ENCODE peak calls at places on chromosomes 6 and 20, in four cellular contexts. W, Y, G and S are unnamed samples.

GRCh38 chr20:37940161-37940560 is 37.2 kb downstream of the VSTM2L start:
- DNase-seq in W (no peak), Y (no peak), G (no peak), S (no peak)

GRCh38 chr6:107069631-107070548 is 41.9 kb downstream of the MTRES1 start:
- DNase-seq in W (no peak), Y (no peak), G (no peak), S (no peak)

GRCh38 chr6:169837529-169838250 is 86.3 kb downstream of the ERMARD start:
- DNase-seq in W (no peak), Y (no peak), G (no peak), S (no peak)

GRCh38 chr6:18090349-18090786 is 32.1 kb downstream of the NHLRC1 start:
- DNase-seq in W (no peak), Y (no peak), G (no peak), S (no peak)

GRCh38 chr20:48041078-48041780 is 255.9 kb upstream of the SULF2 start:
- DNase-seq in W (no peak), Y (no peak), G (no peak), S (no peak)

GRCh38 chr6:100886078-100886477 is 4.9 kb upstream of the ASCC3 start:
- DNase-seq in W (no peak), Y (peak; percentile 74), G (no peak), S (no peak)

GRCh38 chr6:108114861-108115597 is 40.5 kb upstream of the OSTM1 start:
- DNase-seq in W (peak; percentile 53), Y (peak; percentile 74), G (no peak), S (peak; percentile 25)

GRCh38 chr20:214383-214782 is 12.7 kb upstream of the DEFB129 start:
- DNase-seq in W (no peak), Y (no peak), G (no peak), S (no peak)

GRCh38 chr6:119210596-119210995 is 132.1 kb upstream of the FAM184A start:
- DNase-seq in W (no peak), Y (no peak), G (no peak), S (no peak)

GRCh38 chr6:63839485-63839884 is 203.9 kb downstream of the PHF3 start:
- DNase-seq in W (no peak), Y (peak; percentile 30), G (no peak), S (no peak)

GRCh38 chr6:33985947-33986346 is 159.9 kb downstream of the GRM4 start:
- DNase-seq in W (no peak), Y (no peak), G (no peak), S (no peak)

GRCh38 chr6:109816452-109817374 is 125.6 kb downstream of the FIG4 start:
- DNase-seq in W (no peak), Y (no peak), G (no peak), S (peak; percentile 24)

GRCh38 chr6:82951389-82951788 is 114.3 kb downstream of the UBE3D start:
- DNase-seq in W (no peak), Y (no peak), G (no peak), S (no peak)

GRCh38 chr6:25757936-25758642 is 3.5 kb downstream of the SLC17A4 start:
- DNase-seq in W (no peak), Y (no peak), G (no peak), S (no peak)

GRCh38 chr6:123380257-123380656 is 256.5 kb downstream of the TRDN start:
- DNase-seq in W (no peak), Y (peak; percentile 53), G (no peak), S (peak; percentile 3)

GRCh38 chr6:31690231-31691077 is 9.6 kb upstream of the LY6G5C start:
- DNase-seq in W (no peak), Y (peak; percentile 17), G (no peak), S (no peak)

GRCh38 chr6:37135835-37136694 is 33.9 kb upstream of the PIM1 start:
- DNase-seq in W (no peak), Y (peak; percentile 51), G (no peak), S (no peak)
- H3K4me3 ChIP-seq in W (no peak overlapping the region), Y (no peak overlapping the region), G (no peak overlapping the region), S (no peak overlapping the region)

GRCh38 chr20:3679749-3680700 is 1.8 kb downstream of the ADAM33 start:
- DNase-seq in W (no peak), Y (peak; percentile 76), G (no peak), S (peak; percentile 63)

GRCh38 chr20:3678198-3678597 is 3.6 kb downstream of the ADAM33 start:
- DNase-seq in W (no peak), Y (no peak), G (no peak), S (no peak)

GRCh38 chr20:3674995-3675900 is 6.6 kb downstream of the ADAM33 start:
- DNase-seq in W (no peak), Y (no peak), G (no peak), S (no peak)

GRCh38 chr20:3678893-3679720 is 2.7 kb downstream of the ADAM33 start:
- DNase-seq in W (no peak), Y (no peak), G (no peak), S (no peak)

GRCh38 chr20:3677733-3678132 is 4.1 kb downstream of the ADAM33 start:
- DNase-seq in W (no peak), Y (peak; percentile 37), G (no peak), S (no peak)
- H3K4me3 ChIP-seq in W (no peak overlapping the region), Y (no peak overlapping the region), G (no peak overlapping the region), S (no peak overlapping the region)

GRCh38 chr20:24470782-24471582 is 1.6 kb downstream of the SYNDIG1 start:
- DNase-seq in W (no peak), Y (no peak), G (no peak), S (no peak)
- H3K4me3 ChIP-seq in W (no peak overlapping the region), Y (peak overlapping the region; percentile 53), G (no peak overlapping the region), S (peak overlapping the region; percentile 42)

DNA sequence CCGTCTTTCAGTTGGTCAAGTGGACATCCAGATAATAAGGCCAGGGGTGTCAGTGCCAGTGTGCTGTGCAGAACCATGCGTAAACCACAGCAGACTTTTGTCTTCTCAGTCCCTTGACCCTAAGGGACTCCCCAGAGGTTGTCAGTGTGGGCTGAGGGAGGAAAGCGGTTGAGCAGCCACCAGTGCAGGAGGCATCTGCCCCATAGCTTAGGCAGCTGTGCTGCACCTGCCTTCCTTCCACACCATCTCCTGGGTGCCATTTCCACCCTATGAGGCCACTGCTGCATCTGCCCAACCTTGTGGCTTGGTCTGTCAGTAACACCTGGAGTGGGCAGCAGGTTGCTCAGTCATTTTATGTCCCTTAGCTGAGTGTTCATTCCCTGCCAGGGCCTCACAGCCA is 26.0 kb downstream of the PRPF6 start:
- DNase-seq in W (no peak), Y (no peak), G (no peak), S (no peak)
- H3K4me3 ChIP-seq in W (no peak overlapping the region), Y (no peak overlapping the region), G (no peak overlapping the region), S (no peak overlapping the region)

GRCh38 chr6:40960784-40961430 is 78.1 kb downstream of the UNC5CL start:
- DNase-seq in W (no peak), Y (no peak), G (no peak), S (no peak)

GRCh38 chr6:40959781-40960327 is 79.2 kb downstream of the UNC5CL start:
- DNase-seq in W (no peak), Y (no peak), G (no peak), S (no peak)

GRCh38 chr6:40963019-40963418 is 76.0 kb downstream of the UNC5CL start:
- DNase-seq in W (no peak), Y (no peak), G (no peak), S (no peak)

GRCh38 chr6:40962241-40962640 is 76.8 kb downstream of the UNC5CL start:
- DNase-seq in W (peak; percentile 27), Y (peak; percentile 81), G (no peak), S (peak; percentile 68)

DNA sequence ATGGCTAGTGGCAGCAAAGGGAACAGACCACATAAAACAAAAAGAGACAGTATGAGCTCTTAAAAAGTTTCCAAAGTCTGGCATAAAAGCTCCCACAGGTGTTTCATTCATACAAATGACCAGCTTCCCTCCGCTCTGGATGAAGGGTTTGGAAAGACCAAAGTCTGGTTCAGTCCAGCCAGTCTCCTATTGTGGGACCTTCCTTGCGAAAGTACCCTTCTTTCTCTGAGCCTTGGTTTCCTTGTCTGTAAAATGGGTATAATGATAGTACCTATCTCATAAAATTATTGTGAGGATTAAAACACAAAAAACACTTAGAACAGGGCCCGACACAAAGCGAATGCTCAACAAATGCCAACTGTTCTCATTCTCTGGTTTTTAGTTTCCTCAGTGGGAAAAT is 77.2 kb downstream of the UNC5CL start:
- DNase-seq in W (no peak), Y (no peak), G (no peak), S (no peak)
- H3K4me3 ChIP-seq in W (no peak overlapping the region), Y (no peak overlapping the region), G (no peak overlapping the region), S (no peak overlapping the region)

DNA sequence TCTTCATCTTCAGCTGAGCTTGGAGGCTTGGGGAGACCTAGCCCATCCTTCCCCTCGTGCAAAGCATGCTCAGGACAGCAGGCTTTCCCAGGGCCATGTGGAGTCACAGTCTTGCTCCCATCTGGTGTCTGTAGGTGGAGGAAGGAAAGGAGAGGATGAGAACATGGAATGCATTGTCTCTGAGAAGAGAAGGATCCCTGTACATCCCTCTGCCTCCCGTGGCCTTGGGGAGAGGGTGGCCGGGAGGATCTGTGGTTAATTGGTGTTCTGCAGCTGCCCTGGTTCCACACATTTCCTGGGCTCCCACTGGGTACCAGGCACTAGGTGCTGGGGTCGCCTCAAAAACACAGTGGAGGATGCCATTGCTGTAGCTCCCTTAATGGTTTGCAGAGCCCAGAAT is 134.5 kb downstream of the PHACTR3 start:
- DNase-seq in W (no peak), Y (no peak), G (no peak), S (no peak)
- H3K4me3 ChIP-seq in W (no peak overlapping the region), Y (no peak overlapping the region), G (no peak overlapping the region), S (no peak overlapping the region)

DNA sequence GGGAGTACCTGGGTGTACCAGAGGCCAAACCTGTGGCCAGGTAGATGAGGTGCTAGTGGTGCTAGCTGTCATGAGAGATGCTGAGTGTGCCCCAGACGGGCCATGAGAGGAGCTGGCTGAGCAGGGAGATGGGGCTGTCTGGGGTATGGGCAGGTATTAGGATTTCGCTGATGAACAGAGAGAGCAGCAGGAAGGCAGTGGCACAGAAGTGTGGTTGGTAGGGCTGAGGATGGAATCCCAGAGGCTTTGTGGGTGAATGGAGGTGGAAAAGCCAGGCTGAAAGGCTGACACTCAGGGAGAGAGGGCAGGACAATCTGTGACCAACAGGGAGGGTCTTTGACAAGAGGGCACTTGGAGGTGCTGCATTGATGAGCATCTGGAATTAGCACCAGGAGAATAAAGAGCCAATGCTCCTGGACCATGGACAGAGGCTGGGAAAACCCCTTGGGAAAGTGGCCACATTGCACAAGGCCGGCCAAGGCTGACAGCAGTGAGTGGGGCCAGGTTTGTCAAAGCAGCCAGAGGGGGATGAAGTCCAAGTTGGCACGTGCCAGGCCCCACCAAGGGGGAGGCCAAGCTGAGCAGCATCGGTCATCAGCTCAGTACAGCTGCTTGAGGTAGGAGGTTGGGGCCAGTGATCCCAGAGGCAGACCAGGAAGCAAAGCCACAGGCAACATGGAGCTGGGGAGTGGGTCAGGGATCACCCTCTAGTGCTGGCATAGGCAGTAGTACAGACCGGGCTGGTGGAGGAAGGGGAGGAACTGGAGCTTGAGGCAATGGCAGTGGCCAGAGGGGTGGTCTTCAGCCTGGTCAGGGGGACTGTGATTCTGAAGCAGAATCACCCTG is 19.7 kb upstream of the SGK2 start:
- DNase-seq in W (no peak), Y (no peak), G (no peak), S (no peak)
- H3K4me3 ChIP-seq in W (no peak overlapping the region), Y (no peak overlapping the region), G (no peak overlapping the region), S (no peak overlapping the region)